ENCODE peak calls at places on chromosomes 5 and 9, in four cellular contexts. I is DMS153, Q is HCEC 1CT, Z is NCI-H1092 treated with DMSO at 0.1 percent for 48 hours. R is an unnamed sample.

GRCh38 chr5:96658272-96658671 is 3.9 kb upstream of the CAST start:
- DNase-seq in I (no peak), Q (no peak), Z (no peak), R (no peak)

GRCh38 chr5:40333459-40334241 is 346.1 kb upstream of the PTGER4 start:
- DNase-seq in I (no peak), Q (peak), Z (no peak), R (no peak)

GRCh38 chr5:107806705-107807104 is 136.0 kb upstream of the EFNA5 start:
- DNase-seq in I (no peak), Q (peak), Z (no peak), R (no peak)

GRCh38 chr5:72383280-72384205 is 63.4 kb downstream of the PTCD2 start:
- DNase-seq in I (no peak), Q (peak), Z (no peak), R (no peak)

GRCh38 chr5:178433273-178433775 is 156.9 kb downstream of the COL23A1 start:
- DNase-seq in I (no peak), Q (no peak), Z (no peak), R (no peak)

GRCh38 chr5:88679638-88680037 is 203.3 kb downstream of the MEF2C start:
- DNase-seq in I (no peak), Q (no peak), Z (no peak), R (no peak)

GRCh38 chr5:33736510-33736909 is 155.3 kb downstream of the ADAMTS12 start:
- DNase-seq in I (no peak), Q (peak), Z (no peak), R (no peak)

GRCh38 chr9:113538646-113539430 is 75.3 kb downstream of the RGS3 start:
- DNase-seq in I (no peak), Q (no peak), Z (no peak), R (no peak)

GRCh38 chr5:151685749-151686672 is 704 bp downstream of the SPARC start:
- DNase-seq in I (no peak), Q (peak), Z (no peak), R (no peak)

GRCh38 chr5:68418230-68418629 is 202.7 kb downstream of the PIK3R1 start:
- DNase-seq in I (no peak), Q (peak), Z (no peak), R (no peak)

GRCh38 chr5:89313804-89314588 is 431.0 kb upstream of the MEF2C start:
- DNase-seq in I (peak), Q (peak), Z (peak), R (no peak)

GRCh38 chr5:167639213-167639612 is 652.2 kb upstream of the WWC1 start:
- DNase-seq in I (no peak), Q (peak), Z (no peak), R (no peak)

GRCh38 chr9:112751059-112751795 is 667 bp downstream of the SNX30 start:
- DNase-seq in I (peak), Q (peak), Z (peak), R (no peak)

GRCh38 chr5:6377121-6377520 is 1.2 kb downstream of the MED10 start:
- DNase-seq in I (no peak), Q (no peak), Z (no peak), R (no peak)

GRCh38 chr5:53263151-53263550 is 153.6 kb upstream of the MOCS2 start:
- DNase-seq in I (no peak), Q (no peak), Z (no peak), R (no peak)

GRCh38 chr9:91898451-91899433 is 51.3 kb downstream of the ROR2 start:
- DNase-seq in I (peak), Q (no peak), Z (peak), R (no peak)

GRCh38 chr9:71812385-71812784 is 44.1 kb upstream of the CEMIP2 start:
- DNase-seq in I (no peak), Q (peak), Z (no peak), R (no peak)

GRCh38 chr5:56314536-56314935 is 81.4 kb upstream of the ANKRD55 start:
- DNase-seq in I (no peak), Q (no peak), Z (no peak), R (no peak)

GRCh38 chr9:94644543-94644942 is 5.2 kb upstream of the FBP1 start:
- DNase-seq in I (no peak), Q (no peak), Z (no peak), R (no peak)

GRCh38 chr5:140181002-140181483 is 6.1 kb downstream of the CYSTM1 start:
- DNase-seq in I (no peak), Q (no peak), Z (no peak), R (no peak)

GRCh38 chr5:41641621-41642020 is 131.2 kb upstream of the PLCXD3 start:
- DNase-seq in I (no peak), Q (peak), Z (no peak), R (no peak)

GRCh38 chr5:91178461-91178860 is 204.7 kb downstream of the ARRDC3 start:
- DNase-seq in I (no peak), Q (peak), Z (no peak), R (no peak)

GRCh38 chr9:83384214-83384613 is 154.0 kb downstream of the FRMD3 start:
- DNase-seq in I (peak), Q (no peak), Z (peak), R (no peak)

GRCh38 chr9:133563286-133564213 is 29.0 kb downstream of the ADAMTSL2 start:
- DNase-seq in I (no peak), Q (no peak), Z (no peak), R (no peak)

GRCh38 chr9:80968611-80969010 is 720.7 kb downstream of the TLE1 start:
- DNase-seq in I (no peak), Q (peak), Z (no peak), R (no peak)

R was measured in SIG-M5.